ENCODE peak calls at places on chromosomes 7 and 10, in nine cellular contexts. One of them, this sample, is unnamed.

GRCh38 chr10:44206127-44206818 is 178.6 kb downstream of the CXCL12 start:
- DNase-seq in BJ: peak; percentile 47
- DNase-seq in ovary: no peak
- DNase-seq in upper lobe of left lung: peak; percentile 73
- DNase-seq in neural progenitor cell: no peak
- DNase-seq in RWPE2: no peak
- DNase-seq in heart right ventricle: no peak
- DNase-seq in astrocyte of the spinal cord: no peak
- DNase-seq in CD8-positive, alpha-beta T cell: no peak
- DNase-seq in this sample: peak; percentile 59

GRCh38 chr7:70208236-70209063 is 610.2 kb downstream of the AUTS2 start:
- DNase-seq in BJ: no peak
- DNase-seq in ovary: no peak
- DNase-seq in upper lobe of left lung: no peak
- DNase-seq in neural progenitor cell: no peak
- DNase-seq in RWPE2: no peak
- DNase-seq in heart right ventricle: no peak
- DNase-seq in astrocyte of the spinal cord: peak; percentile 35
- DNase-seq in CD8-positive, alpha-beta T cell: no peak
- DNase-seq in this sample: no peak

GRCh38 chr7:4794591-4795350 is 19.3 kb downstream of the AP5Z1 start:
- DNase-seq in BJ: no peak
- DNase-seq in ovary: no peak
- DNase-seq in upper lobe of left lung: no peak
- DNase-seq in neural progenitor cell: no peak
- DNase-seq in RWPE2: no peak
- DNase-seq in heart right ventricle: no peak
- DNase-seq in astrocyte of the spinal cord: peak; percentile 45
- DNase-seq in CD8-positive, alpha-beta T cell: no peak
- DNase-seq in this sample: no peak

GRCh38 chr7:48411619-48412018 is 240.4 kb downstream of the ABCA13 start:
- DNase-seq in BJ: no peak
- DNase-seq in ovary: no peak
- DNase-seq in upper lobe of left lung: no peak
- DNase-seq in neural progenitor cell: no peak
- DNase-seq in RWPE2: no peak
- DNase-seq in heart right ventricle: no peak
- DNase-seq in astrocyte of the spinal cord: no peak
- DNase-seq in CD8-positive, alpha-beta T cell: no peak
- DNase-seq in this sample: no peak

GRCh38 chr10:131812012-131812403 is 88.8 kb upstream of the PPP2R2D start:
- DNase-seq in BJ: no peak
- DNase-seq in ovary: no peak
- DNase-seq in upper lobe of left lung: no peak
- DNase-seq in neural progenitor cell: no peak
- DNase-seq in RWPE2: no peak
- DNase-seq in heart right ventricle: no peak
- DNase-seq in astrocyte of the spinal cord: no peak
- DNase-seq in CD8-positive, alpha-beta T cell: no peak
- DNase-seq in this sample: no peak

GRCh38 chr10:97612386-97612785 is 20.9 kb downstream of the MORN4 start:
- DNase-seq in BJ: no peak
- DNase-seq in ovary: no peak
- DNase-seq in upper lobe of left lung: no peak
- DNase-seq in neural progenitor cell: peak; percentile 41
- DNase-seq in RWPE2: no peak
- DNase-seq in heart right ventricle: no peak
- DNase-seq in astrocyte of the spinal cord: peak; percentile 52
- DNase-seq in CD8-positive, alpha-beta T cell: no peak
- DNase-seq in this sample: peak; percentile 14

GRCh38 chr10:73839276-73839966 is 28.0 kb upstream of the NDST2 start:
- DNase-seq in BJ: no peak
- DNase-seq in ovary: no peak
- DNase-seq in upper lobe of left lung: peak; percentile 74
- DNase-seq in neural progenitor cell: no peak
- DNase-seq in RWPE2: no peak
- DNase-seq in heart right ventricle: no peak
- DNase-seq in astrocyte of the spinal cord: no peak
- DNase-seq in CD8-positive, alpha-beta T cell: no peak
- DNase-seq in this sample: no peak

GRCh38 chr7:90766814-90767564 is 170.9 kb downstream of the CDK14 start:
- DNase-seq in BJ: no peak
- DNase-seq in ovary: peak; percentile 72
- DNase-seq in upper lobe of left lung: peak; percentile 34
- DNase-seq in neural progenitor cell: peak; percentile 62
- DNase-seq in RWPE2: peak; percentile 58
- DNase-seq in heart right ventricle: peak; percentile 63
- DNase-seq in astrocyte of the spinal cord: peak; percentile 64
- DNase-seq in CD8-positive, alpha-beta T cell: no peak
- DNase-seq in this sample: no peak

GRCh38 chr10:89122431-89123066 is 84.6 kb downstream of the CH25H start:
- DNase-seq in BJ: no peak
- DNase-seq in ovary: no peak
- DNase-seq in upper lobe of left lung: no peak
- DNase-seq in neural progenitor cell: no peak
- DNase-seq in RWPE2: no peak
- DNase-seq in heart right ventricle: no peak
- DNase-seq in astrocyte of the spinal cord: peak; percentile 52
- DNase-seq in CD8-positive, alpha-beta T cell: no peak
- DNase-seq in this sample: no peak

GRCh38 chr7:36086571-36086970 is 66.5 kb upstream of the EEPD1 start:
- DNase-seq in BJ: no peak
- DNase-seq in ovary: no peak
- DNase-seq in upper lobe of left lung: no peak
- DNase-seq in neural progenitor cell: no peak
- DNase-seq in RWPE2: no peak
- DNase-seq in heart right ventricle: no peak
- DNase-seq in astrocyte of the spinal cord: no peak
- DNase-seq in CD8-positive, alpha-beta T cell: no peak
- DNase-seq in this sample: no peak

GRCh38 chr7:27759491-27759890 is 19.5 kb downstream of the TAX1BP1 start:
- DNase-seq in BJ: no peak
- DNase-seq in ovary: no peak
- DNase-seq in upper lobe of left lung: no peak
- DNase-seq in neural progenitor cell: no peak
- DNase-seq in RWPE2: no peak
- DNase-seq in heart right ventricle: no peak
- DNase-seq in astrocyte of the spinal cord: no peak
- DNase-seq in CD8-positive, alpha-beta T cell: no peak
- DNase-seq in this sample: no peak

GRCh38 chr10:68471586-68472408 is at the start of gene DNA2:
- DNase-seq in BJ: peak; percentile 18
- DNase-seq in ovary: peak; percentile 81
- DNase-seq in upper lobe of left lung: peak; percentile 93
- DNase-seq in neural progenitor cell: peak; percentile 92
- DNase-seq in RWPE2: peak; percentile 71
- DNase-seq in heart right ventricle: peak; percentile 61
- DNase-seq in astrocyte of the spinal cord: peak; percentile 69
- DNase-seq in CD8-positive, alpha-beta T cell: peak; percentile 46
- DNase-seq in this sample: peak; percentile 37

GRCh38 chr7:129572205-129572604 is 39.3 kb upstream of the NRF1 start:
- DNase-seq in BJ: no peak
- DNase-seq in ovary: no peak
- DNase-seq in upper lobe of left lung: no peak
- DNase-seq in neural progenitor cell: no peak
- DNase-seq in RWPE2: no peak
- DNase-seq in heart right ventricle: no peak
- DNase-seq in astrocyte of the spinal cord: no peak
- DNase-seq in CD8-positive, alpha-beta T cell: no peak
- DNase-seq in this sample: no peak

GRCh38 chr7:129568240-129568639 is 43.3 kb upstream of the NRF1 start:
- DNase-seq in BJ: no peak
- DNase-seq in ovary: no peak
- DNase-seq in upper lobe of left lung: no peak
- DNase-seq in neural progenitor cell: no peak
- DNase-seq in RWPE2: no peak
- DNase-seq in heart right ventricle: no peak
- DNase-seq in astrocyte of the spinal cord: no peak
- DNase-seq in CD8-positive, alpha-beta T cell: no peak
- DNase-seq in this sample: no peak

GRCh38 chr7:129571201-129571600 is 40.3 kb upstream of the NRF1 start:
- DNase-seq in BJ: no peak
- DNase-seq in ovary: no peak
- DNase-seq in upper lobe of left lung: no peak
- DNase-seq in neural progenitor cell: no peak
- DNase-seq in RWPE2: no peak
- DNase-seq in heart right ventricle: no peak
- DNase-seq in astrocyte of the spinal cord: no peak
- DNase-seq in CD8-positive, alpha-beta T cell: no peak
- DNase-seq in this sample: no peak

GRCh38 chr7:129569326-129569725 is 42.2 kb upstream of the NRF1 start:
- DNase-seq in BJ: no peak
- DNase-seq in ovary: no peak
- DNase-seq in upper lobe of left lung: no peak
- DNase-seq in neural progenitor cell: no peak
- DNase-seq in RWPE2: no peak
- DNase-seq in heart right ventricle: no peak
- DNase-seq in astrocyte of the spinal cord: no peak
- DNase-seq in CD8-positive, alpha-beta T cell: no peak
- DNase-seq in this sample: no peak

GRCh38 chr7:129569811-129570215 is 41.7 kb upstream of the NRF1 start:
- DNase-seq in BJ: peak; percentile 75
- DNase-seq in ovary: no peak
- DNase-seq in upper lobe of left lung: no peak
- DNase-seq in neural progenitor cell: no peak
- DNase-seq in RWPE2: no peak
- DNase-seq in heart right ventricle: no peak
- DNase-seq in astrocyte of the spinal cord: peak; percentile 88
- DNase-seq in CD8-positive, alpha-beta T cell: no peak
- DNase-seq in this sample: peak; percentile 75
- H3K4me3 ChIP-seq in BJ: no peak overlapping the region
- H3K4me3 ChIP-seq in ovary: no peak overlapping the region
- H3K4me3 ChIP-seq in upper lobe of left lung: no peak overlapping the region
- H3K4me3 ChIP-seq in neural progenitor cell: no peak overlapping the region
- H3K4me3 ChIP-seq in RWPE2: no peak overlapping the region
- H3K4me3 ChIP-seq in heart right ventricle: no peak overlapping the region
- H3K4me3 ChIP-seq in astrocyte of the spinal cord: no peak overlapping the region
- H3K4me3 ChIP-seq in CD8-positive, alpha-beta T cell: no peak overlapping the region
- H3K4me3 ChIP-seq in this sample: no peak overlapping the region

DNA sequence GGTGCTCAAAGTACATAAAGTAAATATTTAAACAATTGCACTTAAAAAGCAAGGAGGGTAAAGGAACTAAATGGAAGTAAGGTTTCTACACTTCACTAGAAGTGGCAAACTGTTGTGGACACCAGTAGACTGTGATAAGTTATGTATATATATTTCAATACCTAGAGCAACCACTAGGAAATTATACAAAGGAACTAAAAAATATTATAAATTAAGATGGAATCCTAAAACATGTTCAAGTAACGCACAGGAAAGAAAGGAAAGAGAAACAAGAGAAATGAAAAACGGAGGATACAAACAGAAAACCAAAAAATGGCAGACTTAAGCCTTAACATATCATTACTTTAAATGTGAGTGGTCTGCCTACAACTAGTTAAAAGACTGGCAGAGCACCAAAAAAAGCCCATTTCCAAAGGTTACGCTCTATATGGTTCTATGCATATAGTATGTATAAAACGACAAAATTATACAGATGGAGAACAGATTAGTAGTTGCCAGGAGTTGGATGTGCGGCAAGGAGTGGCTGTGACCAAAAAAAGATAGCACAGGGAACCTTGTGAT is 19.0 kb downstream of the VPS41 start:
- DNase-seq in BJ: no peak
- DNase-seq in ovary: no peak
- DNase-seq in upper lobe of left lung: no peak
- DNase-seq in neural progenitor cell: no peak
- DNase-seq in RWPE2: no peak
- DNase-seq in heart right ventricle: no peak
- DNase-seq in astrocyte of the spinal cord: no peak
- DNase-seq in CD8-positive, alpha-beta T cell: no peak
- DNase-seq in this sample: no peak
- TF ChIP-seq CTCF in BJ: peak; percentile 0
- TF ChIP-seq CTCF in ovary: no peak
- TF ChIP-seq CTCF in upper lobe of left lung: no peak
- TF ChIP-seq CTCF in neural progenitor cell: peak; percentile 31
- TF ChIP-seq CTCF in RWPE2: peak; percentile 8
- TF ChIP-seq CTCF in heart right ventricle: no peak
- TF ChIP-seq CTCF in astrocyte of the spinal cord: no peak
- TF ChIP-seq CTCF in CD8-positive, alpha-beta T cell: peak; percentile 31
- TF ChIP-seq CTCF in this sample: peak; percentile 8

GRCh38 chr10:117662126-117662525 is 119.6 kb downstream of the EMX2 start:
- DNase-seq in BJ: peak; percentile 7
- DNase-seq in ovary: no peak
- DNase-seq in upper lobe of left lung: no peak
- DNase-seq in neural progenitor cell: no peak
- DNase-seq in RWPE2: no peak
- DNase-seq in heart right ventricle: no peak
- DNase-seq in astrocyte of the spinal cord: no peak
- DNase-seq in CD8-positive, alpha-beta T cell: no peak
- DNase-seq in this sample: no peak
- H3K4me3 ChIP-seq in BJ: no peak overlapping the region
- H3K4me3 ChIP-seq in ovary: no peak overlapping the region
- H3K4me3 ChIP-seq in upper lobe of left lung: no peak overlapping the region
- H3K4me3 ChIP-seq in neural progenitor cell: no peak overlapping the region
- H3K4me3 ChIP-seq in RWPE2: no peak overlapping the region
- H3K4me3 ChIP-seq in heart right ventricle: no peak overlapping the region
- H3K4me3 ChIP-seq in astrocyte of the spinal cord: no peak overlapping the region
- H3K4me3 ChIP-seq in CD8-positive, alpha-beta T cell: no peak overlapping the region
- H3K4me3 ChIP-seq in this sample: no peak overlapping the region

GRCh38 chr10:101858723-101859500 is 15.3 kb upstream of the KCNIP2 start:
- DNase-seq in BJ: no peak
- DNase-seq in ovary: no peak
- DNase-seq in upper lobe of left lung: no peak
- DNase-seq in neural progenitor cell: no peak
- DNase-seq in RWPE2: no peak
- DNase-seq in heart right ventricle: no peak
- DNase-seq in astrocyte of the spinal cord: no peak
- DNase-seq in CD8-positive, alpha-beta T cell: no peak
- DNase-seq in this sample: no peak

GRCh38 chr10:101857802-101858476 is 14.3 kb upstream of the KCNIP2 start:
- DNase-seq in BJ: no peak
- DNase-seq in ovary: no peak
- DNase-seq in upper lobe of left lung: no peak
- DNase-seq in neural progenitor cell: no peak
- DNase-seq in RWPE2: no peak
- DNase-seq in heart right ventricle: no peak
- DNase-seq in astrocyte of the spinal cord: no peak
- DNase-seq in CD8-positive, alpha-beta T cell: no peak
- DNase-seq in this sample: no peak

GRCh38 chr10:101856626-101857025 is 13.0 kb upstream of the KCNIP2 start:
- DNase-seq in BJ: no peak
- DNase-seq in ovary: no peak
- DNase-seq in upper lobe of left lung: no peak
- DNase-seq in neural progenitor cell: no peak
- DNase-seq in RWPE2: no peak
- DNase-seq in heart right ventricle: no peak
- DNase-seq in astrocyte of the spinal cord: no peak
- DNase-seq in CD8-positive, alpha-beta T cell: no peak
- DNase-seq in this sample: no peak

DNA sequence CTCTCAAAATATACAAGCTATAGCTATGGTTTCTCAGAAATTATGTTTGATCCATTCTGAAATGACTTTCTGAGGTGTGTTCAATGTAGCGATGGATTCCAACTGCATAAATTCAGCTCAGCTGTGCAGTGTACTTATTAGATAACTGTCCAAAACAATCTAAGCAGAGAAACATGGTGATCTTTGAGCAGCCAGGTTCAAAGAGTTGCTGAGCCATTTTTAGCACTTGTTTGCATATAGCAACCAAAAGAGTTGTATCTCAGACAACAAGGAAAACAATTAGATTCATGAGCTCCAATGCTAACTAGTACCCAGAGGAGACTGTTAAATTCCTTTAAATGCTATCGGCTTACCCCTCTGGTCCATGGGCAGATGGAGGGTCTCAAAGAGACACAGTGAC is 15.9 kb upstream of the KCNIP2 start:
- DNase-seq in BJ: no peak
- DNase-seq in ovary: no peak
- DNase-seq in upper lobe of left lung: no peak
- DNase-seq in neural progenitor cell: no peak
- DNase-seq in RWPE2: no peak
- DNase-seq in heart right ventricle: no peak
- DNase-seq in astrocyte of the spinal cord: no peak
- DNase-seq in CD8-positive, alpha-beta T cell: no peak
- DNase-seq in this sample: no peak
- TF ChIP-seq CTCF in BJ: no peak
- TF ChIP-seq CTCF in ovary: no peak
- TF ChIP-seq CTCF in upper lobe of left lung: no peak
- TF ChIP-seq CTCF in neural progenitor cell: no peak
- TF ChIP-seq CTCF in RWPE2: no peak
- TF ChIP-seq CTCF in heart right ventricle: no peak
- TF ChIP-seq CTCF in astrocyte of the spinal cord: no peak
- TF ChIP-seq CTCF in CD8-positive, alpha-beta T cell: no peak
- TF ChIP-seq CTCF in this sample: no peak